ENCODE peak calls at places on chromosomes 2 and 18, in six cellular contexts. One of them, this sample, is unnamed. For H3K4me1, the result is how much of the 10 kb centered on the place peaks cover.

GRCh38 chr2:5064687-5065086 is 627.5 kb upstream of the SOX11 start:
- DNase-seq in right atrium auricular region: no peak
- DNase-seq in ovary: no peak
- DNase-seq in psoas muscle: no peak
- DNase-seq in SK-N-SH: no peak
- DNase-seq in stomach: no peak
- DNase-seq in this sample: no peak

GRCh38 chr2:74917702-74918619 is 40.5 kb upstream of the POLE4 start:
- DNase-seq in right atrium auricular region: no peak
- DNase-seq in SK-N-SH: no peak
- DNase-seq in psoas muscle: no peak
- DNase-seq in ovary: no peak
- DNase-seq in stomach: no peak
- DNase-seq in this sample: no peak

GRCh38 chr18:49861659-49862058 is 48.3 kb upstream of the ACAA2 start:
- DNase-seq in ovary: no peak
- DNase-seq in psoas muscle: no peak
- DNase-seq in right atrium auricular region: no peak
- DNase-seq in SK-N-SH: no peak
- DNase-seq in stomach: no peak
- DNase-seq in this sample: no peak

GRCh38 chr2:242052421-242052820 is 182.9 kb downstream of the RTP5 start:
- DNase-seq in SK-N-SH: no peak
- DNase-seq in psoas muscle: no peak
- DNase-seq in ovary: no peak
- DNase-seq in stomach: peak
- DNase-seq in right atrium auricular region: no peak
- DNase-seq in this sample: no peak

GRCh38 chr2:72148975-72149555 is 1.4 kb upstream of the CYP26B1 start:
- DNase-seq in SK-N-SH: peak
- DNase-seq in stomach: peak
- DNase-seq in psoas muscle: peak
- DNase-seq in right atrium auricular region: peak
- DNase-seq in ovary: peak
- DNase-seq in this sample: peak

GRCh38 chr2:228318218-228318617 is 136.7 kb upstream of the SPHKAP start:
- DNase-seq in ovary: no peak
- DNase-seq in SK-N-SH: peak
- DNase-seq in psoas muscle: no peak
- DNase-seq in right atrium auricular region: no peak
- DNase-seq in stomach: no peak
- DNase-seq in this sample: no peak

GRCh38 chr2:222613715-222614331 is 42.1 kb downstream of the FARSB start:
- DNase-seq in stomach: no peak
- DNase-seq in psoas muscle: no peak
- DNase-seq in ovary: no peak
- DNase-seq in SK-N-SH: peak
- DNase-seq in right atrium auricular region: no peak
- DNase-seq in this sample: no peak

GRCh38 chr2:176758426-176758825 is 454.2 kb upstream of the HNRNPA3 start:
- DNase-seq in stomach: no peak
- DNase-seq in psoas muscle: no peak
- DNase-seq in right atrium auricular region: no peak
- DNase-seq in ovary: no peak
- DNase-seq in SK-N-SH: no peak
- DNase-seq in this sample: no peak

GRCh38 chr2:238848941-238849853 is 1.3 kb downstream of the TWIST2 start:
- DNase-seq in right atrium auricular region: peak
- DNase-seq in psoas muscle: no peak
- DNase-seq in stomach: no peak
- DNase-seq in SK-N-SH: no peak
- DNase-seq in ovary: no peak
- DNase-seq in this sample: no peak

GRCh38 chr2:45274190-45274926 is 265.1 kb upstream of the SIX2 start:
- DNase-seq in stomach: peak
- DNase-seq in psoas muscle: no peak
- DNase-seq in right atrium auricular region: no peak
- DNase-seq in SK-N-SH: no peak
- DNase-seq in ovary: no peak
- DNase-seq in this sample: no peak

GRCh38 chr2:181892795-181893435 is 1.4 kb downstream of the ITPRID2 start:
- DNase-seq in stomach: no peak
- DNase-seq in psoas muscle: no peak
- DNase-seq in right atrium auricular region: no peak
- DNase-seq in ovary: no peak
- DNase-seq in SK-N-SH: no peak
- DNase-seq in this sample: no peak

GRCh38 chr2:181894381-181894780 is 2.9 kb downstream of the ITPRID2 start:
- DNase-seq in psoas muscle: no peak
- DNase-seq in stomach: no peak
- DNase-seq in right atrium auricular region: no peak
- DNase-seq in ovary: no peak
- DNase-seq in SK-N-SH: no peak
- DNase-seq in this sample: no peak

GRCh38 chr2:181896286-181896685 is 4.8 kb downstream of the ITPRID2 start:
- DNase-seq in psoas muscle: no peak
- DNase-seq in stomach: no peak
- DNase-seq in right atrium auricular region: no peak
- DNase-seq in SK-N-SH: no peak
- DNase-seq in ovary: no peak
- DNase-seq in this sample: no peak

GRCh38 chr2:181891966-181892794 is 650 bp downstream of the ITPRID2 start:
- DNase-seq in psoas muscle: peak
- DNase-seq in ovary: peak
- DNase-seq in SK-N-SH: peak
- DNase-seq in stomach: peak
- DNase-seq in right atrium auricular region: peak
- DNase-seq in this sample: peak

GRCh38 chr2:181895788-181896187 is 4.3 kb downstream of the ITPRID2 start:
- DNase-seq in stomach: no peak
- DNase-seq in SK-N-SH: no peak
- DNase-seq in right atrium auricular region: no peak
- DNase-seq in ovary: no peak
- DNase-seq in psoas muscle: no peak
- DNase-seq in this sample: no peak
- H3K4me3 ChIP-seq in stomach: no peak
- H3K4me3 ChIP-seq in SK-N-SH: peak
- H3K4me3 ChIP-seq in right atrium auricular region: no peak
- H3K4me3 ChIP-seq in ovary: no peak
- H3K4me3 ChIP-seq in psoas muscle: no peak
- H3K4me3 ChIP-seq in this sample: peak

GRCh38 chr2:112643488-112643887 is 2.3 kb upstream of the SLC20A1 start:
- DNase-seq in psoas muscle: no peak
- DNase-seq in SK-N-SH: no peak
- DNase-seq in right atrium auricular region: no peak
- DNase-seq in stomach: no peak
- DNase-seq in ovary: no peak
- DNase-seq in this sample: no peak

GRCh38 chr2:112642961-112643360 is 2.8 kb upstream of the SLC20A1 start:
- DNase-seq in psoas muscle: no peak
- DNase-seq in right atrium auricular region: no peak
- DNase-seq in stomach: no peak
- DNase-seq in ovary: no peak
- DNase-seq in SK-N-SH: no peak
- DNase-seq in this sample: no peak

GRCh38 chr2:112645396-112646101 is at the start of gene SLC20A1:
- DNase-seq in stomach: peak
- DNase-seq in ovary: peak
- DNase-seq in psoas muscle: peak
- DNase-seq in right atrium auricular region: peak
- DNase-seq in SK-N-SH: peak
- DNase-seq in this sample: peak

GRCh38 chr2:112644933-112645395 is 775 bp upstream of the SLC20A1 start:
- DNase-seq in psoas muscle: no peak
- DNase-seq in right atrium auricular region: no peak
- DNase-seq in SK-N-SH: no peak
- DNase-seq in stomach: no peak
- DNase-seq in ovary: no peak
- DNase-seq in this sample: no peak

DNA sequence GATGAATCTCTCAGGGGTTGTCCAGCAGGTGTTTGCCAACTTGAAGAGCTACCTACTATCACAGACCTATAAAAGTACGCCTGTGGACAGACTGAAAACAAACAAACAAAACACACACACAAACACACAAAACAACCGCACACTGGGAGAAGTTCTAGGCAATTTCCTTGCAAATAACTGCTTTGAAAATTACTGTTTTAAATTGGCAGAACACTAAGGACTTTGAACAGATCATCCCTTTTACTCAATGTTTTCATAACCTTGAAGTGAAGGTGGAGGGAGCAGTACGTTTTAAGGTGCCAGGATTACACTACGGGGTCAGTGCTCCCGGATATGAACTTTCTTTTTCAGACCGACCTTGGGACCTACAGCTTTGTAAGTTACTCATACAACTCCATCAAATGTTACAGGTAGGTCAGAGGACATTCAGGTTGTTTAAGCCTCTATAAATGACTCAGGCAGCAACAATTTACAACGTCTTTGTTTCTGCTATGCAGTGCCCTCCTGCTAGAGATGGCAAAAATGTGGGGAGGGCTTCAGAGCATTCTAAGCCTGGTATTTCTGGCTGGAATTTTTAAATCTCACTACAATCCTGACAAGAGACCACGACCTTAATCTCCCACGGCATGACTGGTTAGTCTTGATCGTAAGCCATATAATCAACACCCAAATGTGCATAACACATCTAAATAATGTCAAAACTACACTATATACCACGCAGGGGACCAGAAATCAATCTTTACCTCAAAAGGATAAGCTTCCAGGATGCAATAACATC is 1.4 kb upstream of the SLC20A1 start:
- DNase-seq in psoas muscle: no peak
- DNase-seq in SK-N-SH: no peak
- DNase-seq in ovary: no peak
- DNase-seq in right atrium auricular region: no peak
- DNase-seq in stomach: no peak
- DNase-seq in this sample: no peak
- H3K4me1 ChIP-seq in psoas muscle: under half
- H3K4me1 ChIP-seq in SK-N-SH: half or more
- H3K4me1 ChIP-seq in ovary: under half
- H3K4me1 ChIP-seq in right atrium auricular region: half or more
- H3K4me1 ChIP-seq in stomach: under half
- H3K4me1 ChIP-seq in this sample: under half

DNA sequence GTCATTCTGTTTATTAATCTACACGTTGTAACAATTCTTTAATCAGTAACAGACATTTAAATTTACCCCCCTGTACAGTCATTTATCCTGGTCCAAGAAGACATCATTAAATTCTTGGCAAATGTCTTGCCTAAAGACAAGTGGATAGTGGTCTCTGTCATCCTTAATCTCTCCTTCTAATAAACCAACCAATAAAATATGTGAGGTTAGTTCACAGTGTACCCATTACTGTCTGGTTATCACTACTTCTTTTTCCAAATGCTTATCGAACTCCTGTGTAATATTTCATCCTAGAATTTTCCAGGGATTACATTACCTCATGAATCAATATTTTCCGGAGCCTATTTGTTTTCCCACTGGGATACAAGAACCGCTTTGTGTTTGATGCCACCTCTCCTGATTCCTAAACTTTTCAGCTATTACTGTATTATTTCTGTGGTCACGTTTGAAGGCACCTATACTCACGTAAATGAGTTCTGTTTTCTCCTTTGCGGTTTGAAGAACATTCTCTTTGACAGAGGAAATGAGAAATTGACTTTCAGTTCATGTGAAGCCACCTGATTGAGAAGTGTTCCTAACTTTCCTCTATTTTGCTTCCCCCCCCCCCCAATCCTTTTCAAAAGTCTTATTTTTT is 131.5 kb downstream of the RTN4 start:
- DNase-seq in psoas muscle: no peak
- DNase-seq in right atrium auricular region: no peak
- DNase-seq in stomach: no peak
- DNase-seq in ovary: no peak
- DNase-seq in SK-N-SH: no peak
- DNase-seq in this sample: no peak
- H3K4me3 ChIP-seq in psoas muscle: no peak
- H3K4me3 ChIP-seq in right atrium auricular region: no peak
- H3K4me3 ChIP-seq in stomach: no peak
- H3K4me3 ChIP-seq in ovary: no peak
- H3K4me3 ChIP-seq in SK-N-SH: no peak
- H3K4me3 ChIP-seq in this sample: no peak

DNA sequence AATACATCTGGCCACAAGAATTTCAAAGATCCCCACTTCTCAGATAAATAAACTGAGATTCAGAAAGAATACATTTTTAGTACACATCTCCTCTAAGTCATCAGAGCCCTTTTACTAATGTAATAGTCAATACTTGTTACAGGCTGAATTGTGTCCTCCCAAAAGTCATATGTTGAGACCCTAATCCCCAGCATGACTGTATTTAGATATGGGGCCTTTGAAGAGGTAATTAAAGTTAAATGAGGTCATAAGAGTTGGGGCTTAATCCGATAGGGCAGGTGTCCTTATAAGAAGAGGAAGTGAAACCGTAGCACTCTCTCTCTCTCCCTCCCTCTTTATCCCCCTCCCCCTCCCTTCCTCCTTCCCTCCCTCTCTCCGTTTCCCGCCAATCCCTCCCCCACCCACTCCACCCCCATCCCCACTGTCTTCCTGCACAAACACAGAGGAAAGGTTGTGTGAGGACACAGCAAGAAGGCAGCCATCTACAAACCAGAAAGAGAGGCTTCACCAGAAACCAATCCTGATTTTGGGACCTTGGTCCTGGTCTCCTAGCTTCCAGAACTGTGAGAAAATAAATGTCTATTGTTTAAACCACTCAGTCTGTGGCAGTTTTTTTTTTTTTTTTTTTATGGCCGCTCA is 66.6 kb upstream of the ZNF397 start:
- DNase-seq in right atrium auricular region: no peak
- DNase-seq in ovary: no peak
- DNase-seq in SK-N-SH: no peak
- DNase-seq in stomach: no peak
- DNase-seq in psoas muscle: no peak
- DNase-seq in this sample: no peak
- H3K4me1 ChIP-seq in right atrium auricular region: under half
- H3K4me1 ChIP-seq in ovary: under half
- H3K4me1 ChIP-seq in SK-N-SH: under half
- H3K4me1 ChIP-seq in stomach: under half
- H3K4me1 ChIP-seq in psoas muscle: under half
- H3K4me1 ChIP-seq in this sample: under half